ENCODE peak calls at places on chromosome 17, in seven cellular contexts. One of them, this sample, is unnamed. For H3K27me3, the result is how much of the 10 kb centered on the place peaks cover.

GRCh38 chr17:64196626-64197025 is 66.4 kb downstream of the TEX2 start:
- DNase-seq in effector memory CD4-positive, alpha-beta T cell: no peak
- DNase-seq in prostate gland: no peak
- DNase-seq in cardiac muscle cell: no peak
- DNase-seq in tibial nerve: no peak
- DNase-seq in brain microvascular endothelial cell: peak
- DNase-seq in lung: no peak
- DNase-seq in this sample: no peak

GRCh38 chr17:52147431-52147830 is 11.1 kb downstream of the CA10 start:
- DNase-seq in effector memory CD4-positive, alpha-beta T cell: no peak
- DNase-seq in prostate gland: no peak
- DNase-seq in cardiac muscle cell: no peak
- DNase-seq in tibial nerve: no peak
- DNase-seq in brain microvascular endothelial cell: no peak
- DNase-seq in lung: no peak
- DNase-seq in this sample: no peak

GRCh38 chr17:82674656-82675475 is 23.6 kb downstream of the RAB40B start:
- DNase-seq in effector memory CD4-positive, alpha-beta T cell: no peak
- DNase-seq in prostate gland: no peak
- DNase-seq in cardiac muscle cell: no peak
- DNase-seq in tibial nerve: no peak
- DNase-seq in brain microvascular endothelial cell: no peak
- DNase-seq in lung: no peak
- DNase-seq in this sample: no peak

GRCh38 chr17:36945959-36946725 is 2.6 kb upstream of the AATF start:
- DNase-seq in effector memory CD4-positive, alpha-beta T cell: no peak
- DNase-seq in prostate gland: no peak
- DNase-seq in cardiac muscle cell: no peak
- DNase-seq in tibial nerve: no peak
- DNase-seq in brain microvascular endothelial cell: no peak
- DNase-seq in lung: no peak
- DNase-seq in this sample: no peak

GRCh38 chr17:51817955-51818354 is 340.6 kb downstream of the CA10 start:
- DNase-seq in effector memory CD4-positive, alpha-beta T cell: no peak
- DNase-seq in prostate gland: no peak
- DNase-seq in cardiac muscle cell: no peak
- DNase-seq in tibial nerve: no peak
- DNase-seq in brain microvascular endothelial cell: no peak
- DNase-seq in lung: no peak
- DNase-seq in this sample: no peak

GRCh38 chr17:20955437-20956323 is 87.1 kb downstream of the USP22 start:
- DNase-seq in effector memory CD4-positive, alpha-beta T cell: no peak
- DNase-seq in prostate gland: peak
- DNase-seq in cardiac muscle cell: no peak
- DNase-seq in tibial nerve: peak
- DNase-seq in brain microvascular endothelial cell: peak
- DNase-seq in lung: no peak
- DNase-seq in this sample: no peak

GRCh38 chr17:6948562-6948961 is 47.3 kb upstream of the ALOX12 start:
- DNase-seq in effector memory CD4-positive, alpha-beta T cell: no peak
- DNase-seq in prostate gland: no peak
- DNase-seq in cardiac muscle cell: no peak
- DNase-seq in tibial nerve: no peak
- DNase-seq in brain microvascular endothelial cell: no peak
- DNase-seq in lung: no peak
- DNase-seq in this sample: no peak

GRCh38 chr17:681738-682137 is 32.9 kb downstream of the VPS53 start:
- DNase-seq in effector memory CD4-positive, alpha-beta T cell: no peak
- DNase-seq in prostate gland: no peak
- DNase-seq in cardiac muscle cell: no peak
- DNase-seq in tibial nerve: no peak
- DNase-seq in brain microvascular endothelial cell: peak
- DNase-seq in lung: no peak
- DNase-seq in this sample: no peak

GRCh38 chr17:10195090-10195489 is 3.3 kb downstream of the GAS7 start:
- DNase-seq in effector memory CD4-positive, alpha-beta T cell: no peak
- DNase-seq in prostate gland: no peak
- DNase-seq in cardiac muscle cell: no peak
- DNase-seq in tibial nerve: no peak
- DNase-seq in brain microvascular endothelial cell: no peak
- DNase-seq in lung: no peak
- DNase-seq in this sample: no peak

GRCh38 chr17:82917656-82918345 is 78.0 kb upstream of the ZNF750 start:
- DNase-seq in effector memory CD4-positive, alpha-beta T cell: no peak
- DNase-seq in prostate gland: no peak
- DNase-seq in cardiac muscle cell: peak
- DNase-seq in tibial nerve: no peak
- DNase-seq in brain microvascular endothelial cell: peak
- DNase-seq in lung: no peak
- DNase-seq in this sample: no peak

GRCh38 chr17:74840989-74841666 is 18.6 kb downstream of the GRIN2C start:
- DNase-seq in effector memory CD4-positive, alpha-beta T cell: no peak
- DNase-seq in prostate gland: peak
- DNase-seq in cardiac muscle cell: peak
- DNase-seq in tibial nerve: peak
- DNase-seq in brain microvascular endothelial cell: peak
- DNase-seq in lung: peak
- DNase-seq in this sample: no peak

GRCh38 chr17:61294777-61295176 is 104.9 kb upstream of the TBX2 start:
- DNase-seq in effector memory CD4-positive, alpha-beta T cell: no peak
- DNase-seq in prostate gland: no peak
- DNase-seq in cardiac muscle cell: no peak
- DNase-seq in tibial nerve: no peak
- DNase-seq in brain microvascular endothelial cell: peak
- DNase-seq in lung: no peak
- DNase-seq in this sample: no peak

GRCh38 chr17:82228278-82228841 is 482 bp upstream of the SLC16A3 start:
- DNase-seq in effector memory CD4-positive, alpha-beta T cell: peak
- DNase-seq in prostate gland: no peak
- DNase-seq in cardiac muscle cell: no peak
- DNase-seq in tibial nerve: no peak
- DNase-seq in brain microvascular endothelial cell: no peak
- DNase-seq in lung: no peak
- DNase-seq in this sample: no peak

GRCh38 chr17:59001158-59001814 is 105.4 kb downstream of the TRIM37 start:
- DNase-seq in effector memory CD4-positive, alpha-beta T cell: peak
- DNase-seq in prostate gland: peak
- DNase-seq in cardiac muscle cell: no peak
- DNase-seq in tibial nerve: peak
- DNase-seq in brain microvascular endothelial cell: peak
- DNase-seq in lung: peak
- DNase-seq in this sample: no peak

GRCh38 chr17:48614904-48615211 is 234 bp downstream of the HOXB8 start:
- DNase-seq in effector memory CD4-positive, alpha-beta T cell: no peak
- DNase-seq in prostate gland: no peak
- DNase-seq in cardiac muscle cell: no peak
- DNase-seq in tibial nerve: no peak
- DNase-seq in brain microvascular endothelial cell: no peak
- DNase-seq in lung: no peak
- DNase-seq in this sample: no peak

GRCh38 chr17:48615212-48615962 is at the start of gene HOXB8:
- DNase-seq in effector memory CD4-positive, alpha-beta T cell: no peak
- DNase-seq in prostate gland: no peak
- DNase-seq in cardiac muscle cell: no peak
- DNase-seq in tibial nerve: no peak
- DNase-seq in brain microvascular endothelial cell: no peak
- DNase-seq in lung: no peak
- DNase-seq in this sample: no peak

GRCh38 chr17:48617515-48618365 is 2.6 kb upstream of the HOXB8 start:
- DNase-seq in effector memory CD4-positive, alpha-beta T cell: no peak
- DNase-seq in prostate gland: no peak
- DNase-seq in cardiac muscle cell: no peak
- DNase-seq in tibial nerve: no peak
- DNase-seq in brain microvascular endothelial cell: no peak
- DNase-seq in lung: no peak
- DNase-seq in this sample: no peak

GRCh38 chr17:48616719-48617514 is 1.8 kb upstream of the HOXB8 start:
- DNase-seq in effector memory CD4-positive, alpha-beta T cell: no peak
- DNase-seq in prostate gland: no peak
- DNase-seq in cardiac muscle cell: no peak
- DNase-seq in tibial nerve: no peak
- DNase-seq in brain microvascular endothelial cell: no peak
- DNase-seq in lung: no peak
- DNase-seq in this sample: no peak

DNA sequence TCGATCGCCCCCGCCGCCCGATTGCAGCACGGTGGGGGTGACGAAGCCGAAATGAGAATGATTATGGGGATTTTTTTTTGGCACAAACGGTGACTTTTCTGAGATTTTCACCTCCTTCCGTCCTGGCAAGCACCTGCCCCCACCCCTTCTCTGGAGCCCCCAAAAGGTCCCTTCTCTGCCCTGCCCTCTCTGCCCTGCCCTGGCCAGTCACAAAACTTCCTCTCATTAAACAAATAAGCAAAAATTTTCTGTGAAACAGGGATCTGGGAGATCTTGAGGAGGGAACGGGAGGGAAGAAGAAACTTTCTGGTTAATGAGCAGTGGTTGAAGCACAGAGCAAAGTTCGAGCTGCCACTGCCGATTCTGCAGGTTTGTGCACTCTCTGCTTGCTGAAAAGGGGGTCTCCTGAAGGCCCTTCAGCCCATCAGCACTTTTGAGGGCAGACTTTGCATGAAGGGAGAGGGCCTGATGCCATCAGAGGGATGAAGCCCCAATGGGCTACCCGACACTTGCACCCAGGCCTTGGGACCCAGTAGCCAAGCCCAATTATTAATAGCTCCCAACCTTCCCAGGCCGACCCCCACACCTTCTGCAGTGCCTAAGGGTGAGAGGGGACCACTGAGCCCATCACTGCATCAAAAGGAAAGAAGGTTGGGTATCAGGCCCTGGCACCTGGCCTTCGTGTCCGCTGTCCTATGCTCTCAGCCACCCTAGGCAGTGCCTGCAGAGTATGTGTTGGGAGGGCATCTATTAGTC is 1.0 kb upstream of the HOXB8 start:
- DNase-seq in effector memory CD4-positive, alpha-beta T cell: no peak
- DNase-seq in prostate gland: no peak
- DNase-seq in cardiac muscle cell: no peak
- DNase-seq in tibial nerve: no peak
- DNase-seq in brain microvascular endothelial cell: no peak
- DNase-seq in lung: no peak
- DNase-seq in this sample: no peak
- H3K27me3 ChIP-seq in effector memory CD4-positive, alpha-beta T cell: half or more
- H3K27me3 ChIP-seq in prostate gland: half or more
- H3K27me3 ChIP-seq in cardiac muscle cell: half or more
- H3K27me3 ChIP-seq in tibial nerve: under half
- H3K27me3 ChIP-seq in brain microvascular endothelial cell: half or more
- H3K27me3 ChIP-seq in lung: under half
- H3K27me3 ChIP-seq in this sample: under half

DNA sequence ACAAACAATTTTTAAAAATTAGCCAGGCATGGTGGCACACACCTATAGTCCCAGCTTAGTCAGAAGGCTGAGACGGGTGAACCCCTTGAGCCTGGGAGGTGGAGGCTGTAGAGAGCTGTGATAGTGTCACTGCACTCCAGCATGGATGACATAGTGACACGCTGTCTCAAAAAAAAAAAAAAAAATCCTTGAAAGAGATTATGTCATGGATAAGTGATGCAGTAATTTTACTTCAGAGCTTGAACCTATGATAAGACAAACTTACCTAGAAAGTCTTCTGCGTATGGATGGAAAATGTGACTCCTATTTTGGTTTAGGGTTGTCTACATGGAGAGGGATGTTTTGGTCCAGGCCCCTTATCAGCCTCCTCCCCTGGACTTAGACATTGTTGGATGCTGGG is 51.8 kb downstream of the ELAC2 start:
- DNase-seq in effector memory CD4-positive, alpha-beta T cell: no peak
- DNase-seq in prostate gland: no peak
- DNase-seq in cardiac muscle cell: no peak
- DNase-seq in tibial nerve: no peak
- DNase-seq in brain microvascular endothelial cell: no peak
- DNase-seq in lung: no peak
- DNase-seq in this sample: no peak
- H3K27me3 ChIP-seq in effector memory CD4-positive, alpha-beta T cell: under half
- H3K27me3 ChIP-seq in prostate gland: under half
- H3K27me3 ChIP-seq in cardiac muscle cell: under half
- H3K27me3 ChIP-seq in tibial nerve: under half
- H3K27me3 ChIP-seq in brain microvascular endothelial cell: under half
- H3K27me3 ChIP-seq in lung: under half
- H3K27me3 ChIP-seq in this sample: under half

GRCh38 chr17:34195987-34196386 is 59.1 kb upstream of the CCL2 start:
- DNase-seq in effector memory CD4-positive, alpha-beta T cell: no peak
- DNase-seq in prostate gland: no peak
- DNase-seq in cardiac muscle cell: no peak
- DNase-seq in tibial nerve: no peak
- DNase-seq in brain microvascular endothelial cell: no peak
- DNase-seq in lung: no peak
- DNase-seq in this sample: no peak
- H3K27me3 ChIP-seq in effector memory CD4-positive, alpha-beta T cell: under half
- H3K27me3 ChIP-seq in prostate gland: under half
- H3K27me3 ChIP-seq in cardiac muscle cell: under half
- H3K27me3 ChIP-seq in tibial nerve: under half
- H3K27me3 ChIP-seq in brain microvascular endothelial cell: under half
- H3K27me3 ChIP-seq in lung: under half
- H3K27me3 ChIP-seq in this sample: under half

DNA sequence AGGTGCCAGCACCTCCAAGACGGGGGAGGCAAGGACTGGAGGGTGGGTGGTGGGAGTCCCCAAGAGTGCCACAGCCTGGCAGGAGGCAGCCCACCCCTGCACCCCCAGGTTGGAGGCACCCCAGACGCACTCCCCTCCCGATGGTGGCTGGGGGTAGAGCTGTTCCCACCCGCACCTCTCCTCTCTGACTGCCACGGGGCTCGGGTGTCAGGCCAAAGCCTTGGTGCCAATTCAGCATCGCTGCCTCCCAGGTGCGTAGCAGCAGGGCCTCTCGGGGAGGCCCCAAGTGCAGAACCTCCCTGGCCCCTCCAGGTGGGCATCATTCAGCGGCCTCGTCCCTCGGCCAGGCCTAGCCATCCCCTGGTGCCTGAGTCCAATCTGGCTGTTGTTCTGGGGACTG is 81.1 kb downstream of the ENGASE start:
- DNase-seq in effector memory CD4-positive, alpha-beta T cell: no peak
- DNase-seq in prostate gland: no peak
- DNase-seq in cardiac muscle cell: no peak
- DNase-seq in tibial nerve: no peak
- DNase-seq in brain microvascular endothelial cell: no peak
- DNase-seq in lung: no peak
- DNase-seq in this sample: no peak
- H3K27me3 ChIP-seq in effector memory CD4-positive, alpha-beta T cell: under half
- H3K27me3 ChIP-seq in prostate gland: under half
- H3K27me3 ChIP-seq in cardiac muscle cell: under half
- H3K27me3 ChIP-seq in tibial nerve: under half
- H3K27me3 ChIP-seq in brain microvascular endothelial cell: under half
- H3K27me3 ChIP-seq in lung: under half
- H3K27me3 ChIP-seq in this sample: under half

This sample was measured in pancreas.